ENCODE peak calls at places on chromosomes 12 and 14, in seven cellular contexts. T is Panc1, V is K562, J is GM12878, E is SK-N-SH, S is H1, X is HCT116. N is an unnamed sample.

GRCh38 chr12:11724888-11725310 is 75.4 kb downstream of the ETV6 start:
- DNase-seq in T (no peak), V (no peak), J (no peak), E (no peak), S (no peak), X (no peak), N (no peak)

GRCh38 chr14:77309122-77309521 is 11.6 kb downstream of the POMT2 start:
- DNase-seq in T (no peak), V (no peak), J (no peak), E (no peak), S (no peak), X (no peak), N (no peak)

GRCh38 chr14:99718031-99718810 is 34.1 kb downstream of the CYP46A1 start:
- DNase-seq in T (no peak), V (no peak), J (peak; percentile 39), E (no peak), S (no peak), X (no peak), N (no peak)

GRCh38 chr14:69320581-69321365 is 60.8 kb downstream of the GALNT16 start:
- DNase-seq in T (no peak), V (no peak), J (no peak), E (no peak), S (no peak), X (no peak), N (no peak)

GRCh38 chr12:46489951-46490388 is 117.4 kb upstream of the SLC38A2 start:
- DNase-seq in T (no peak), V (no peak), J (no peak), E (no peak), S (no peak), X (peak; percentile 93), N (peak; percentile 90)

GRCh38 chr12:106245767-106246166 is 2.1 kb downstream of the CKAP4 start:
- DNase-seq in T (no peak), V (no peak), J (no peak), E (no peak), S (no peak), X (peak; percentile 79), N (no peak)

GRCh38 chr12:4809013-4809448 is 88.8 kb downstream of the GALNT8 start:
- DNase-seq in T (no peak), V (no peak), J (no peak), E (peak; percentile 23), S (peak; percentile 36), X (no peak), N (no peak)

GRCh38 chr12:16118586-16118985 is 158.9 kb downstream of the SLC15A5 start:
- DNase-seq in T (no peak), V (no peak), J (no peak), E (no peak), S (no peak), X (no peak), N (no peak)

GRCh38 chr12:115354007-115354452 is 670.1 kb upstream of the TBX3 start:
- DNase-seq in T (no peak), V (no peak), J (no peak), E (no peak), S (no peak), X (peak; percentile 36), N (peak; percentile 18)

GRCh38 chr12:57430117-57430930 is 519 bp downstream of the R3HDM2 start:
- DNase-seq in T (no peak), V (peak; percentile 94), J (no peak), E (no peak), S (no peak), X (no peak), N (no peak)

GRCh38 chr12:32847287-32847686 is 49.3 kb downstream of the PKP2 start:
- DNase-seq in T (no peak), V (no peak), J (no peak), E (no peak), S (no peak), X (no peak), N (no peak)

GRCh38 chr14:33406766-33407165 is 468.1 kb downstream of the NPAS3 start:
- DNase-seq in T (no peak), V (no peak), J (no peak), E (no peak), S (no peak), X (no peak), N (no peak)

GRCh38 chr12:109433618-109434017 is 43.5 kb downstream of the KCTD10 start:
- DNase-seq in T (no peak), V (peak; percentile 64), J (no peak), E (peak; percentile 37), S (no peak), X (no peak), N (no peak)

GRCh38 chr12:68078737-68079136 is 80.8 kb downstream of the IFNG start:
- DNase-seq in T (no peak), V (no peak), J (no peak), E (no peak), S (no peak), X (no peak), N (no peak)

GRCh38 chr14:51552275-51552674 is 99.4 kb upstream of the FRMD6 start:
- DNase-seq in T (no peak), V (no peak), J (no peak), E (peak; percentile 58), S (no peak), X (no peak), N (no peak)

GRCh38 chr12:124286946-124287345 is 7.9 kb upstream of the RFLNA start:
- DNase-seq in T (no peak), V (no peak), J (no peak), E (no peak), S (no peak), X (no peak), N (no peak)

GRCh38 chr12:132323171-132324010 is 6.0 kb downstream of the GALNT9 start:
- DNase-seq in T (no peak), V (no peak), J (no peak), E (no peak), S (no peak), X (no peak), N (no peak)

GRCh38 chr12:46065412-46066166 is 75.2 kb upstream of the SCAF11 start:
- DNase-seq in T (no peak), V (no peak), J (peak; percentile 42), E (no peak), S (no peak), X (no peak), N (no peak)

GRCh38 chr12:15863258-15863835 is 18.8 kb upstream of the STRAP start:
- DNase-seq in T (no peak), V (no peak), J (no peak), E (no peak), S (no peak), X (no peak), N (peak; percentile 16)

GRCh38 chr12:122001379-122002209 is 20.1 kb upstream of the BCL7A start:
- DNase-seq in T (no peak), V (no peak), J (no peak), E (no peak), S (no peak), X (no peak), N (no peak)

GRCh38 chr12:124479680-124480468 is 87.5 kb downstream of the NCOR2 start:
- DNase-seq in T (no peak), V (no peak), J (no peak), E (no peak), S (no peak), X (no peak), N (no peak)

GRCh38 chr12:121668750-121669524 is 517 bp downstream of the MORN3 start:
- DNase-seq in T (no peak), V (peak; percentile 40), J (no peak), E (peak; percentile 84), S (no peak), X (no peak), N (peak; percentile 28)

GRCh38 chr12:53492830-53493609 is 6.2 kb downstream of the MAP3K12 start:
- DNase-seq in T (peak; percentile 60), V (peak; percentile 91), J (peak; percentile 46), E (peak; percentile 97), S (peak; percentile 86), X (peak; percentile 64), N (peak; percentile 81)

GRCh38 chr12:27524839-27525238 is 833 bp downstream of the PPFIBP1 start:
- DNase-seq in T (no peak), V (no peak), J (no peak), E (no peak), S (no peak), X (no peak), N (no peak)

GRCh38 chr12:7042847-7043246 is 17.7 kb upstream of the C1S start:
- DNase-seq in T (no peak), V (peak; percentile 22), J (no peak), E (peak; percentile 41), S (no peak), X (peak; percentile 56), N (peak; percentile 34)
- TF ChIP-seq SIN3A in T (no peak), V (no peak), J (no peak), E (no peak), S (no peak), X (no peak), N (no peak)

GRCh38 chr12:2126676-2127406 is 74.1 kb downstream of the CACNA1C start:
- DNase-seq in T (no peak), V (no peak), J (no peak), E (no peak), S (no peak), X (no peak), N (no peak)

GRCh38 chr12:2125651-2126050 is 72.9 kb downstream of the CACNA1C start:
- DNase-seq in T (no peak), V (no peak), J (no peak), E (no peak), S (no peak), X (no peak), N (no peak)

GRCh38 chr12:2120982-2121758 is 68.4 kb downstream of the CACNA1C start:
- DNase-seq in T (no peak), V (no peak), J (no peak), E (no peak), S (no peak), X (no peak), N (no peak)

GRCh38 chr12:2129076-2129475 is 76.3 kb downstream of the CACNA1C start:
- DNase-seq in T (no peak), V (no peak), J (no peak), E (peak; percentile 37), S (no peak), X (no peak), N (no peak)

DNA sequence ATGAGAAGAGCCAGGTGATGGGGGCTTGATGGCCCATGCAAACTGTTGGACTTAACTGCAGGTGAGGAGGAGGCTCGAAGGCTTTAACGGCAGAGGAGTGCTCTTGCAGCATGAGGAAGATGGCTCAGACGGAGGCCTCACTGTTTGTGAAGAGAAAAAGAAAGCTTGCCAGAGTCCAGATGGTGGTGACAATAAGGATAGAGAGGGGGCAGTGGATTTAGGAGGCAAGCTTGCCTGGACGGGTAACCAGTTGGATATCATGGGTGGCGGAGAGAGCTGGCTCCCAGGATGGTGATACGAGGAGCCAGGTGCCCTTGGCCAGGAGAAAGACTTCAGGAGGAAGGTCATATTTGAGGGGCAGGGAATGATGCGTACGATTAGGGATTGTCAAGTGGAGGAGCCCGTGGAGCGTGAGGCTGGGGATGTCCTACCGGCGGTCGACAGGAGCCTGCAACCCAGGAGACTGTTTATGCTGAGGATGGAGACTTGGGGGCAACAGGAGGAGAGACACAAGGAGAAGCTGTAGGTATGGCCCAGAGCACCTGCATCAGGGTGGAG is 71.8 kb downstream of the CACNA1C start:
- DNase-seq in T (no peak), V (no peak), J (no peak), E (no peak), S (no peak), X (no peak), N (no peak)
- TF ChIP-seq SIN3A in T (no peak), V (no peak), J (no peak), E (no peak), S (no peak), X (no peak), N (no peak)

GRCh38 chr12:51393676-51394545 is 2.7 kb upstream of the GALNT6 start:
- DNase-seq in T (peak; percentile 63), V (peak; percentile 2), J (no peak), E (no peak), S (no peak), X (no peak), N (no peak)
- TF ChIP-seq SIN3A in T (no peak), V (no peak), J (no peak), E (no peak), S (no peak), X (no peak), N (no peak)

GRCh38 chr12:59087077-59087673 is 166.9 kb upstream of the LRIG3 start:
- DNase-seq in T (no peak), V (no peak), J (no peak), E (peak; percentile 13), S (no peak), X (peak; percentile 3), N (no peak)
- TF ChIP-seq SIN3A in T (no peak), V (no peak), J (no peak), E (no peak), S (no peak), X (no peak), N (no peak)

N was measured in HepG2.